ENCODE peak calls at places on chromosomes 12 and 14, in eight cellular contexts. One of them, this sample, is unnamed.

GRCh38 chr14:33452982-33453381 is 497.9 kb downstream of the EGLN3 start:
- DNase-seq in activated CD8-positive, alpha-beta memory T cell treated with anti-CD3 and anti-CD28 coated beads, Interleukin-2, amount 50 U/mL, for 4 hours: no peak
- DNase-seq in heart left ventricle: no peak
- DNase-seq in NCI-H2171: no peak
- DNase-seq in GM20000: no peak
- DNase-seq in GM12865: no peak
- DNase-seq in NCI-H146: peak; percentile 9
- DNase-seq in kidney epithelial cell: no peak
- DNase-seq in this sample: no peak

GRCh38 chr12:22287056-22287455 is 47.5 kb downstream of the ST8SIA1 start:
- DNase-seq in activated CD8-positive, alpha-beta memory T cell treated with anti-CD3 and anti-CD28 coated beads, Interleukin-2, amount 50 U/mL, for 4 hours: no peak
- DNase-seq in NCI-H2171: no peak
- DNase-seq in kidney epithelial cell: no peak
- DNase-seq in NCI-H146: no peak
- DNase-seq in heart left ventricle: no peak
- DNase-seq in GM20000: no peak
- DNase-seq in GM12865: no peak
- DNase-seq in this sample: no peak

GRCh38 chr12:68352067-68352466 is 19.9 kb upstream of the MDM1 start:
- DNase-seq in NCI-H2171: no peak
- DNase-seq in activated CD8-positive, alpha-beta memory T cell treated with anti-CD3 and anti-CD28 coated beads, Interleukin-2, amount 50 U/mL, for 4 hours: no peak
- DNase-seq in NCI-H146: no peak
- DNase-seq in GM12865: no peak
- DNase-seq in kidney epithelial cell: no peak
- DNase-seq in GM20000: no peak
- DNase-seq in heart left ventricle: no peak
- DNase-seq in this sample: no peak

GRCh38 chr12:120713861-120714482 is 3.7 kb downstream of the UNC119B start:
- DNase-seq in heart left ventricle: no peak
- DNase-seq in NCI-H146: peak; percentile 75
- DNase-seq in kidney epithelial cell: no peak
- DNase-seq in NCI-H2171: peak; percentile 55
- DNase-seq in activated CD8-positive, alpha-beta memory T cell treated with anti-CD3 and anti-CD28 coated beads, Interleukin-2, amount 50 U/mL, for 4 hours: peak; percentile 67
- DNase-seq in GM20000: peak; percentile 87
- DNase-seq in GM12865: peak; percentile 88
- DNase-seq in this sample: peak; percentile 63

GRCh38 chr12:4857472-4858291 is 52.0 kb upstream of the KCNA1 start:
- DNase-seq in GM12865: peak; percentile 83
- DNase-seq in heart left ventricle: no peak
- DNase-seq in NCI-H2171: peak; percentile 29
- DNase-seq in GM20000: peak; percentile 77
- DNase-seq in activated CD8-positive, alpha-beta memory T cell treated with anti-CD3 and anti-CD28 coated beads, Interleukin-2, amount 50 U/mL, for 4 hours: peak; percentile 69
- DNase-seq in kidney epithelial cell: no peak
- DNase-seq in NCI-H146: peak; percentile 89
- DNase-seq in this sample: peak; percentile 74

GRCh38 chr12:132084681-132085635 is 59.2 kb downstream of the DDX51 start:
- DNase-seq in heart left ventricle: peak; percentile 84
- DNase-seq in kidney epithelial cell: no peak
- DNase-seq in NCI-H2171: no peak
- DNase-seq in GM20000: peak; percentile 83
- DNase-seq in GM12865: peak; percentile 81
- DNase-seq in activated CD8-positive, alpha-beta memory T cell treated with anti-CD3 and anti-CD28 coated beads, Interleukin-2, amount 50 U/mL, for 4 hours: peak; percentile 36
- DNase-seq in NCI-H146: peak; percentile 10
- DNase-seq in this sample: peak; percentile 86

GRCh38 chr14:56412453-56413434 is 166.9 kb upstream of the TMEM260 start:
- DNase-seq in NCI-H2171: peak; percentile 24
- DNase-seq in heart left ventricle: no peak
- DNase-seq in GM20000: no peak
- DNase-seq in kidney epithelial cell: no peak
- DNase-seq in NCI-H146: no peak
- DNase-seq in activated CD8-positive, alpha-beta memory T cell treated with anti-CD3 and anti-CD28 coated beads, Interleukin-2, amount 50 U/mL, for 4 hours: no peak
- DNase-seq in GM12865: no peak
- DNase-seq in this sample: no peak

GRCh38 chr14:105092912-105093425 is 27.7 kb upstream of the GPR132 start:
- DNase-seq in heart left ventricle: peak; percentile 86
- DNase-seq in activated CD8-positive, alpha-beta memory T cell treated with anti-CD3 and anti-CD28 coated beads, Interleukin-2, amount 50 U/mL, for 4 hours: peak; percentile 66
- DNase-seq in GM20000: peak; percentile 91
- DNase-seq in NCI-H2171: no peak
- DNase-seq in kidney epithelial cell: no peak
- DNase-seq in GM12865: peak; percentile 69
- DNase-seq in NCI-H146: peak; percentile 64
- DNase-seq in this sample: no peak

GRCh38 chr12:109147954-109148353 is 31.6 kb downstream of the ACACB start:
- DNase-seq in NCI-H2171: no peak
- DNase-seq in GM20000: no peak
- DNase-seq in heart left ventricle: no peak
- DNase-seq in GM12865: no peak
- DNase-seq in activated CD8-positive, alpha-beta memory T cell treated with anti-CD3 and anti-CD28 coated beads, Interleukin-2, amount 50 U/mL, for 4 hours: no peak
- DNase-seq in kidney epithelial cell: no peak
- DNase-seq in NCI-H146: no peak
- DNase-seq in this sample: peak; percentile 65

GRCh38 chr12:124790650-124791400 is 72.8 kb downstream of the SCARB1 start:
- DNase-seq in GM20000: no peak
- DNase-seq in activated CD8-positive, alpha-beta memory T cell treated with anti-CD3 and anti-CD28 coated beads, Interleukin-2, amount 50 U/mL, for 4 hours: no peak
- DNase-seq in heart left ventricle: no peak
- DNase-seq in NCI-H146: no peak
- DNase-seq in NCI-H2171: peak; percentile 92
- DNase-seq in kidney epithelial cell: no peak
- DNase-seq in GM12865: no peak
- DNase-seq in this sample: no peak

GRCh38 chr12:115259968-115260806 is 576.2 kb upstream of the TBX3 start:
- DNase-seq in GM20000: no peak
- DNase-seq in activated CD8-positive, alpha-beta memory T cell treated with anti-CD3 and anti-CD28 coated beads, Interleukin-2, amount 50 U/mL, for 4 hours: no peak
- DNase-seq in NCI-H2171: no peak
- DNase-seq in kidney epithelial cell: no peak
- DNase-seq in GM12865: no peak
- DNase-seq in NCI-H146: no peak
- DNase-seq in heart left ventricle: no peak
- DNase-seq in this sample: no peak

GRCh38 chr12:42372154-42372791 is 46.3 kb downstream of the PPHLN1 start:
- DNase-seq in heart left ventricle: no peak
- DNase-seq in kidney epithelial cell: no peak
- DNase-seq in NCI-H146: peak; percentile 56
- DNase-seq in GM20000: peak; percentile 42
- DNase-seq in GM12865: peak; percentile 73
- DNase-seq in NCI-H2171: peak; percentile 32
- DNase-seq in activated CD8-positive, alpha-beta memory T cell treated with anti-CD3 and anti-CD28 coated beads, Interleukin-2, amount 50 U/mL, for 4 hours: peak; percentile 18
- DNase-seq in this sample: no peak

GRCh38 chr14:72907886-72908285 is 14.0 kb upstream of the DPF3 start:
- DNase-seq in NCI-H146: peak; percentile 45
- DNase-seq in kidney epithelial cell: no peak
- DNase-seq in GM12865: no peak
- DNase-seq in NCI-H2171: no peak
- DNase-seq in GM20000: no peak
- DNase-seq in activated CD8-positive, alpha-beta memory T cell treated with anti-CD3 and anti-CD28 coated beads, Interleukin-2, amount 50 U/mL, for 4 hours: no peak
- DNase-seq in heart left ventricle: no peak
- DNase-seq in this sample: no peak

GRCh38 chr14:93023039-93023438 is 92.7 kb downstream of the ITPK1 start:
- DNase-seq in GM20000: no peak
- DNase-seq in heart left ventricle: no peak
- DNase-seq in GM12865: peak; percentile 24
- DNase-seq in activated CD8-positive, alpha-beta memory T cell treated with anti-CD3 and anti-CD28 coated beads, Interleukin-2, amount 50 U/mL, for 4 hours: no peak
- DNase-seq in kidney epithelial cell: no peak
- DNase-seq in NCI-H146: no peak
- DNase-seq in NCI-H2171: no peak
- DNase-seq in this sample: peak; percentile 30

GRCh38 chr12:509494-509893 is 49.8 kb downstream of the B4GALNT3 start:
- DNase-seq in GM20000: no peak
- DNase-seq in heart left ventricle: no peak
- DNase-seq in NCI-H146: peak; percentile 66
- DNase-seq in GM12865: no peak
- DNase-seq in NCI-H2171: no peak
- DNase-seq in activated CD8-positive, alpha-beta memory T cell treated with anti-CD3 and anti-CD28 coated beads, Interleukin-2, amount 50 U/mL, for 4 hours: no peak
- DNase-seq in kidney epithelial cell: peak; percentile 23
- DNase-seq in this sample: no peak